ENCODE peak calls at places on chromosome 21, in nine cellular contexts. Q, X, A, F, M, U, E, S and Z are unnamed samples.

GRCh38 chr21:38386967-38387366 is 111.3 kb downstream of the ERG start:
- DNase-seq in Q (no peak), X (peak; percentile 24), A (no peak), F (no peak), M (no peak), U (no peak), E (no peak), S (no peak), Z (no peak)

GRCh38 chr21:39568380-39568779 is 44.4 kb upstream of the B3GALT5 start:
- DNase-seq in Q (no peak), X (no peak), A (no peak), F (no peak), M (no peak), U (no peak), E (no peak), S (no peak), Z (no peak)

GRCh38 chr21:30234050-30234449 is 18.2 kb upstream of the CLDN8 start:
- DNase-seq in Q (no peak), X (no peak), A (no peak), F (no peak), M (no peak), U (no peak), E (no peak), S (no peak), Z (no peak)

GRCh38 chr21:33892853-33893252 is 22.8 kb downstream of the ATP5PO start:
- DNase-seq in Q (no peak), X (no peak), A (no peak), F (no peak), M (peak; percentile 93), U (no peak), E (peak; percentile 64), S (no peak), Z (no peak)

GRCh38 chr21:28091500-28091899 is 901.2 kb downstream of the LTN1 start:
- DNase-seq in Q (no peak), X (no peak), A (no peak), F (no peak), M (no peak), U (no peak), E (no peak), S (no peak), Z (no peak)

GRCh38 chr21:28986677-28987076 is 6.0 kb downstream of the LTN1 start:
- DNase-seq in Q (no peak), X (no peak), A (no peak), F (no peak), M (no peak), U (no peak), E (no peak), S (no peak), Z (no peak)

GRCh38 chr21:26837539-26837938 is 7.7 kb downstream of the ADAMTS1 start:
- DNase-seq in Q (no peak), X (no peak), A (no peak), F (no peak), M (no peak), U (no peak), E (no peak), S (no peak), Z (no peak)

GRCh38 chr21:28473530-28474225 is 519.0 kb downstream of the LTN1 start:
- DNase-seq in Q (no peak), X (no peak), A (peak; percentile 38), F (no peak), M (no peak), U (no peak), E (no peak), S (no peak), Z (no peak)

GRCh38 chr21:39142972-39143371 is 40.3 kb downstream of the PSMG1 start:
- DNase-seq in Q (no peak), X (peak; percentile 36), A (no peak), F (no peak), M (no peak), U (no peak), E (no peak), S (no peak), Z (no peak)

GRCh38 chr21:25772680-25773079 is 37.9 kb downstream of the GABPA start:
- DNase-seq in Q (no peak), X (peak; percentile 52), A (no peak), F (no peak), M (no peak), U (no peak), E (no peak), S (no peak), Z (no peak)

GRCh38 chr21:46562472-46562871 is 42.4 kb downstream of the S100B start:
- DNase-seq in Q (no peak), X (no peak), A (no peak), F (no peak), M (no peak), U (no peak), E (no peak), S (no peak), Z (no peak)

GRCh38 chr21:14531927-14532326 is 14.2 kb downstream of the SAMSN1 start:
- DNase-seq in Q (no peak), X (no peak), A (no peak), F (no peak), M (no peak), U (no peak), E (no peak), S (no peak), Z (no peak)

GRCh38 chr21:25735895-25736597 is 1.3 kb downstream of the GABPA start:
- DNase-seq in Q (no peak), X (peak; percentile 33), A (no peak), F (no peak), M (peak; percentile 35), U (no peak), E (no peak), S (no peak), Z (no peak)

GRCh38 chr21:28832013-28832714 is 160.5 kb downstream of the LTN1 start:
- DNase-seq in Q (no peak), X (peak; percentile 73), A (no peak), F (no peak), M (no peak), U (no peak), E (no peak), S (no peak), Z (no peak)

GRCh38 chr21:44074315-44074958 is 32.8 kb upstream of the PWP2 start:
- DNase-seq in Q (no peak), X (no peak), A (no peak), F (no peak), M (no peak), U (no peak), E (no peak), S (no peak), Z (no peak)

GRCh38 chr21:44078411-44078981 is 28.7 kb upstream of the PWP2 start:
- DNase-seq in Q (no peak), X (no peak), A (no peak), F (no peak), M (peak; percentile 37), U (no peak), E (no peak), S (no peak), Z (no peak)

GRCh38 chr21:44079846-44080245 is 27.4 kb upstream of the PWP2 start:
- DNase-seq in Q (no peak), X (no peak), A (no peak), F (no peak), M (no peak), U (no peak), E (no peak), S (no peak), Z (no peak)

GRCh38 chr21:44079446-44079845 is 27.8 kb upstream of the PWP2 start:
- DNase-seq in Q (no peak), X (no peak), A (no peak), F (no peak), M (no peak), U (no peak), E (no peak), S (no peak), Z (no peak)

DNA sequence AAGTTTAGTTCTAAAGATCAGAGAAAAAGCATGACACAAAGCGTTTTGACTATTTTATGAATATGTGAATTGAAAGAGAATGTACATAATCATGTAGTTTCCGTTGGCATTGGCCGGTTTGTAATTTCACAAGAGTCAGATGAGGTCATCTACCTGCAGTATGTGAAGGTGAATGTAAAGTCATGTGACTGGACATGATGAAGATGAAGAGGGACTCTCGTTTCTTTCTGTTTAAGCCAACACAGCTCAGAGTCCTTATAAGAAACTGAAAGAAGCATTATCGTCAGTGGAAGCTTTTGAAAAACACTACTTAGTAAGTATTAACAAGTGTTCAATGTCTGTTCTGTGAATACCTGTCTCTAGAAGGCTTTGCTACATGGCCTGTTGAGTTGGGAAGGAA is 30.9 kb upstream of the PWP2 start:
- DNase-seq in Q (no peak), X (no peak), A (no peak), F (no peak), M (no peak), U (no peak), E (no peak), S (no peak), Z (no peak)
- TF ChIP-seq CTCF in Q (no peak), X (no peak), A (no peak), F (no peak), M (no peak), U (no peak), E (no peak), S (no peak), Z (no peak)

DNA sequence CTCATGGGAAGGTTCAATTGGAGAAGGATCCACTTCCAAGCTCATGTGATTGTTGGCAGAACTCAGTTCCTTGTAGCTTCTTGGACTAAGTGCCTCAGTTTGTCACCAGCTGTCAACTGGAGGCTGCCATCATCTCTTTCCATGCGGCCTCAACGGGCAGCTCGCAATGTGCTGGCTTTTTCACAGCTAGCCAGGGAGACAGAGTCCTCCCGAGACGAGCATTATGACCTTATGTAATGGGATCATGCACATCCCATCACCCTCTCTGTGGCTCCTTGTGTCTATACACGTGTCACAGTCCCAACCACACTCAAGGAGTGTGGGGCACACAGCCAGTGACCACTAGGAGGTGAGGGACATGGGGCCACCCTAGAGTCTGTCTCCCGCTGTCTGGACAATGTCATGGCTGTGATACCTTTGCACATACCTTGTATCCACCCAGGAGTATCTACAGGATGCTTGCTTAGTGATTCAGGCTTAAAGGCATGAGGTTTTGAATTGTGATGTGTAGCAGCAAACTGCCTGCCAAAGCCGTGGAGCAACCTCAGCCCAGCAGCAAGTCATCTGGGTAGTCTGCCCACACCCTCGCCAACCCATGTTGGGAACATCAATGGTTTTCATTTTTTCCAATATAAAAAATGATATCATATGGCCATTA is 3.9 kb upstream of the KRTAP10-6 start:
- DNase-seq in Q (no peak), X (peak; percentile 36), A (no peak), F (no peak), M (no peak), U (no peak), E (no peak), S (no peak), Z (no peak)
- TF ChIP-seq CTCF in Q (no peak), X (no peak), A (no peak), F (no peak), M (no peak), U (no peak), E (no peak), S (no peak), Z (no peak)

GRCh38 chr21:32844653-32845443 is 73.3 kb upstream of the PAXBP1 start:
- DNase-seq in Q (no peak), X (peak; percentile 86), A (peak; percentile 50), F (no peak), M (no peak), U (no peak), E (no peak), S (no peak), Z (no peak)
- TF ChIP-seq CTCF in Q (no peak), X (no peak), A (no peak), F (no peak), M (no peak), U (no peak), E (peak; percentile 25), S (no peak), Z (no peak)

DNA sequence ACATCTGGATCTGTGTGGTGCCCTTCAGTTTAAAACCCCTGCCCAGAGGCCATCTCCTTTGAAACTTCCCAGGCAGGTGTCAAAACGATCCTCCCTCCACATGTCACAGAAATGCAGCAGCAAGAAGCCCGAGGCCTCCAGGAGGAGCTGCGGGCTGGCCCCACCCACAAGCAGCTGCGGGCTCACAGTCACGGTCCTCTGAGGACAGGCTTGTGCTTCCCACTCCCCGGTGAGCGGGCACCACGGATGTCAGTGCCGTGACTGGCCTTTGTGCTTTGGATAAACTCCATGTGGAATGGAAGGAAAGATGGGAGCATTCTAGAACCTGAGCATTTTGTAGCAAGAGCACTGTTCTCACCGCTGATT is 65.8 kb downstream of the SIK1 start:
- DNase-seq in Q (no peak), X (peak; percentile 59), A (no peak), F (peak; percentile 60), M (no peak), U (no peak), E (no peak), S (no peak), Z (no peak)
- TF ChIP-seq CTCF in Q (no peak), X (no peak), A (no peak), F (no peak), M (peak; percentile 2), U (no peak), E (no peak), S (no peak), Z (no peak)